ENCODE peak calls at places on chromosomes 6 and 20, in five cellular contexts. One of them, this sample, is unnamed.

GRCh38 chr6:137823826-137824501 is 43.1 kb upstream of the TNFAIP3 start:
- DNase-seq in endodermal cell: peak
- DNase-seq in B cell: peak
- DNase-seq in dorsolateral prefrontal cortex: no peak
- DNase-seq in fibroblast of the aortic adventitia: peak
- DNase-seq in this sample: no peak

GRCh38 chr6:77403424-77403823 is 59.9 kb downstream of the HTR1B start:
- DNase-seq in endodermal cell: no peak
- DNase-seq in B cell: no peak
- DNase-seq in dorsolateral prefrontal cortex: no peak
- DNase-seq in fibroblast of the aortic adventitia: peak
- DNase-seq in this sample: no peak

GRCh38 chr6:42224222-42225042 is 6.8 kb upstream of the MRPS10 start:
- DNase-seq in endodermal cell: no peak
- DNase-seq in B cell: no peak
- DNase-seq in dorsolateral prefrontal cortex: no peak
- DNase-seq in fibroblast of the aortic adventitia: peak
- DNase-seq in this sample: peak

GRCh38 chr6:80338201-80338836 is 231.8 kb downstream of the BCKDHB start:
- DNase-seq in endodermal cell: peak
- DNase-seq in B cell: peak
- DNase-seq in dorsolateral prefrontal cortex: peak
- DNase-seq in fibroblast of the aortic adventitia: peak
- DNase-seq in this sample: peak

GRCh38 chr6:37614059-37614940 is 83.4 kb downstream of the MDGA1 start:
- DNase-seq in endodermal cell: no peak
- DNase-seq in B cell: no peak
- DNase-seq in dorsolateral prefrontal cortex: no peak
- DNase-seq in fibroblast of the aortic adventitia: no peak
- DNase-seq in this sample: no peak

GRCh38 chr6:30446259-30446658 is 43.0 kb upstream of the HLA-E start:
- DNase-seq in endodermal cell: no peak
- DNase-seq in B cell: no peak
- DNase-seq in dorsolateral prefrontal cortex: no peak
- DNase-seq in fibroblast of the aortic adventitia: no peak
- DNase-seq in this sample: no peak

GRCh38 chr6:134520181-134521115 is 202.5 kb upstream of the SGK1 start:
- DNase-seq in endodermal cell: no peak
- DNase-seq in B cell: no peak
- DNase-seq in dorsolateral prefrontal cortex: no peak
- DNase-seq in fibroblast of the aortic adventitia: peak
- DNase-seq in this sample: no peak

GRCh38 chr20:37804584-37805566 is 98.1 kb upstream of the VSTM2L start:
- DNase-seq in endodermal cell: no peak
- DNase-seq in B cell: peak
- DNase-seq in dorsolateral prefrontal cortex: no peak
- DNase-seq in fibroblast of the aortic adventitia: peak
- DNase-seq in this sample: peak

GRCh38 chr6:70520575-70520974 is 46.2 kb upstream of the SDHAF4 start:
- DNase-seq in endodermal cell: no peak
- DNase-seq in B cell: peak
- DNase-seq in dorsolateral prefrontal cortex: no peak
- DNase-seq in fibroblast of the aortic adventitia: peak
- DNase-seq in this sample: peak

GRCh38 chr6:170045981-170046667 is 244.8 kb downstream of the DLL1 start:
- DNase-seq in endodermal cell: no peak
- DNase-seq in B cell: no peak
- DNase-seq in dorsolateral prefrontal cortex: no peak
- DNase-seq in fibroblast of the aortic adventitia: no peak
- DNase-seq in this sample: no peak

GRCh38 chr20:48288930-48289507 is 503.7 kb upstream of the SULF2 start:
- DNase-seq in endodermal cell: no peak
- DNase-seq in B cell: no peak
- DNase-seq in dorsolateral prefrontal cortex: no peak
- DNase-seq in fibroblast of the aortic adventitia: no peak
- DNase-seq in this sample: no peak

GRCh38 chr6:90663873-90664272 is 77.0 kb upstream of the MAP3K7 start:
- DNase-seq in endodermal cell: peak
- DNase-seq in B cell: no peak
- DNase-seq in dorsolateral prefrontal cortex: no peak
- DNase-seq in fibroblast of the aortic adventitia: no peak
- DNase-seq in this sample: no peak

GRCh38 chr6:127121637-127121960 is 3.1 kb downstream of the RSPO3 start:
- DNase-seq in endodermal cell: no peak
- DNase-seq in B cell: no peak
- DNase-seq in dorsolateral prefrontal cortex: no peak
- DNase-seq in fibroblast of the aortic adventitia: no peak
- DNase-seq in this sample: no peak
- TF ChIP-seq CTCF in endodermal cell: no peak
- TF ChIP-seq CTCF in B cell: peak
- TF ChIP-seq CTCF in dorsolateral prefrontal cortex: no peak
- TF ChIP-seq CTCF in fibroblast of the aortic adventitia: no peak
- TF ChIP-seq CTCF in this sample: no peak

DNA sequence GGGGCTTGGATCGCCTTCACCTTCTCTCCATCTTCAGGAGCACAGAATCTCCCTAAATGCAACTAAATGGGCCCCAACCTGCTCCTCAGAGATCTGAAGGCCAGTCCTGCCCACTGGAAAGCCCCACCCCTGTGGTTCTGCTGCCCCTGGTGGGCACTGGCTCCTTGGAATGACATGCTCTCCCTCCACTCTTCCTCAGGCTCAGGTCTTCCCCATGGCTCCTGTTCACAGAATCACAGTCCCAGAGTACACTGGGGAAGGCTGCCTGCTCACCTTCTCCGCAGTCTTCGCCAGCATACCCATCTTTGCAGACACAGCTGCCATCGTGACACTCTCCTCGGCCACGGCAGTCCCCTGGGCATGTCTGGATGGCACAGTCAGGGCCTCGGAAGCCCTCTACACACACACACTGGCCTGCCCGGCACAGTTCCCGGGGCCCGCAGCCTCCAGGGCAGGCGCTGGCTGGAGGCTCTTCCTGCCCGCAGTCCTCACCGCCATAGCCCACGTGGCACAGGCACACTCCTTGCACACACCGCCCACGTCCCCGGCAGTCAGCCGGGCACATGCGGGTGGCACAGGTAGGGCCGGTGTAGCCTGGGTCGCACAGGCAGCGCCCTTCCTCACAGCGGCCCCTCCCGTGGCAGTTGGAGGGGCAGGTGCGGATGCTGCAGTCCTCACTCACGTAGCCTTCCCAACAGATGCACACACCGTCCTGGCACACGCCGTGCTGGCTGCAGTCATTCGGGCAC is 13.6 kb downstream of the TNXB start:
- DNase-seq in endodermal cell: no peak
- DNase-seq in B cell: no peak
- DNase-seq in dorsolateral prefrontal cortex: peak
- DNase-seq in fibroblast of the aortic adventitia: no peak
- DNase-seq in this sample: no peak
- TF ChIP-seq CTCF in endodermal cell: peak
- TF ChIP-seq CTCF in B cell: no peak
- TF ChIP-seq CTCF in dorsolateral prefrontal cortex: no peak
- TF ChIP-seq CTCF in fibroblast of the aortic adventitia: peak
- TF ChIP-seq CTCF in this sample: no peak

DNA sequence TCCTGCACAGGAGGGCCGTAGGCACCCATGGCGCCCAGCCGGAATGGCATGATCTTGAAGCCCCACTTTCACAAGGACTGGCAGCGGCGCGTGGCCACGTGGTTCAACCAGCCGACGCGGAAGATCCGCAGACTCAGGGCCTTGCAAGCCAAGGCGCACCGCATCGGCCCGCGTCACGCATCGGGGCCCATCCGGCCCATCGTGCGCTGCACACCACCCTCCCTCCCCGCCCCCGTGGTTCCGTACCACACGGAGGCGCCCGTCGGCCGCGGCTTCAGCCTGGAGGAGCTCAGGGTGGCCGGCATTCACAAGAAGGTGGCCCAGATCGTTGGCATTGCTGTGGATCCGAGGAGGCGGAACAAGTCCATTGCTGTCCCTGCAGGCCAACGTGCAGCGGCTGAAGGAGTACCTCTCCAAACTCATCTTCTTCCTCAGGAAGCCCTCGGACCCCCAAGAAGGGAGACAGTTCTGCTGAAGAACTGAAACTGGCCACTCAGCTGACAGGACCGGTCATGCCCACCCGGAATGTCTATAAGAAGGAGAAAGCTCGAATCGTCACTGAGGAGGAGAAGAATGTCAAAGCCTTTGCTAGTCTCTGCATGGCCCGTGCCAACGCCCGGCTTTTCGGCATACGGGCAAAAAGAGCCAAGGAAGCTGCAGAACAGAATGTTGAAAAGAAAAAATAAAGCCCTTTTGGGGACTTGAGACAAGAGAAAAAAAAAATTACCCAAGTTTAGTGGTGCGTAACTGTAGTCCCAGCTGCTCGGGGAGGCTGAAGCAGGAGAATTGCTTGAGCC is 9.9 kb upstream of the NCOA5 start:
- DNase-seq in endodermal cell: peak
- DNase-seq in B cell: peak
- DNase-seq in dorsolateral prefrontal cortex: peak
- DNase-seq in fibroblast of the aortic adventitia: no peak
- DNase-seq in this sample: no peak
- TF ChIP-seq CTCF in endodermal cell: peak
- TF ChIP-seq CTCF in B cell: peak
- TF ChIP-seq CTCF in dorsolateral prefrontal cortex: no peak
- TF ChIP-seq CTCF in fibroblast of the aortic adventitia: no peak
- TF ChIP-seq CTCF in this sample: peak

DNA sequence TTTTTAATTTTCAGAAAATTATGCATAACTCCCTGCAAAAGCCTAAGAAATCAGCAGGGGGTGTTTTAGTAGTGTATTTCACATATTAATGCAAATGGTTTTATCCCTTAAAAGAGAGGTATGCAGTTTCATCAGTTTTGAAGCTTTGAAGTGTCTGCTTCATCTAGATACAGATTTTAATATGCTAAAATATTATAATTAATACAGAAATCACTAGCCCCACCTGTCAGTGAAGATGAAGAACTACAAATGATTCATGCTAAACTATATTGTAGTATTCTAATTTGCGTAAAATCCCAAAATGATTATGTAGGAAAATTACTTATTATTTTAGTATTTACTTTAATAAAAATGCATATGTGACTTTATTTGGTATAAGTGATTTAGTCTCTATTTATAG is 2.9 kb upstream of the TFB1M start:
- DNase-seq in endodermal cell: no peak
- DNase-seq in B cell: no peak
- DNase-seq in dorsolateral prefrontal cortex: no peak
- DNase-seq in fibroblast of the aortic adventitia: peak
- DNase-seq in this sample: no peak
- TF ChIP-seq CTCF in endodermal cell: peak
- TF ChIP-seq CTCF in B cell: peak
- TF ChIP-seq CTCF in dorsolateral prefrontal cortex: peak
- TF ChIP-seq CTCF in fibroblast of the aortic adventitia: peak
- TF ChIP-seq CTCF in this sample: no peak

DNA sequence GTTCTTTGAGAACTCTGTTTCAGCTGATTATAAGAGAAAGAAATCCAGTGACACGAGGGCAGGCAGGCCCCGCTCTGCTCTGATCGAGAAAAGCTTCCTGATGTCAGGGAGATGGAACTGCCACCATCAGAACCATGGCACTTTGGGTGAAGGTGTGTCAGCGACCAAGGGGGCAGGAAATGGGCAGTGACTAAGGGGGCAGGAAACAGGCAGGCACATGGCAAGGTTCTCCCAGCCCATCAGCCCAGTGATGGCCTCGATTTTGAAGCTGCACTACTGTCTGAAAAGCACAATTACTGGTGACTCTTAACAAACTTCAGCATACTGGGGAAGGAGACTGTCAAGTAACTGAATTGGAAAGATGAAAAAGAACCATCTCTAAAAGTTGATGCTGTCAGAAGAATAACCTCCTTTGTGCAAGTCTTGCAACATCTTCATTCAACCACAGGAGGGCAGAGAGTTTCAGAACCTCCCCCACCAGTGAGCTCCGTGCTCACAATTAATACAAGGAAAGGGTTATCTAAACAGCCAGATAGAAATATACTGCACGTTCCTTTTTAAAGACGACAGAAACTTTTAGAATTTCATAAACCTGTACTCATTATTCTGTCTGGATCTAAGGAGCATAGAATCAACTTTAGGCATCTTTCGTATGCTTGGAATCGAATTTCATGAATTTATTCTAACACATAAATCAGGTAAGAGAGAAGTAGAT is 39.1 kb downstream of the TMX4 start:
- DNase-seq in endodermal cell: peak
- DNase-seq in B cell: peak
- DNase-seq in dorsolateral prefrontal cortex: no peak
- DNase-seq in fibroblast of the aortic adventitia: peak
- DNase-seq in this sample: peak
- TF ChIP-seq CTCF in endodermal cell: peak
- TF ChIP-seq CTCF in B cell: peak
- TF ChIP-seq CTCF in dorsolateral prefrontal cortex: peak
- TF ChIP-seq CTCF in fibroblast of the aortic adventitia: peak
- TF ChIP-seq CTCF in this sample: peak

GRCh38 chr6:104226798-104227444 is 632.8 kb downstream of the HACE1 start:
- DNase-seq in endodermal cell: no peak
- DNase-seq in B cell: no peak
- DNase-seq in dorsolateral prefrontal cortex: no peak
- DNase-seq in fibroblast of the aortic adventitia: no peak
- DNase-seq in this sample: no peak

GRCh38 chr6:104227502-104227901 is 632.2 kb downstream of the HACE1 start:
- DNase-seq in endodermal cell: no peak
- DNase-seq in B cell: no peak
- DNase-seq in dorsolateral prefrontal cortex: no peak
- DNase-seq in fibroblast of the aortic adventitia: no peak
- DNase-seq in this sample: no peak

GRCh38 chr6:104229057-104229456 is 630.7 kb downstream of the HACE1 start:
- DNase-seq in endodermal cell: no peak
- DNase-seq in B cell: no peak
- DNase-seq in dorsolateral prefrontal cortex: no peak
- DNase-seq in fibroblast of the aortic adventitia: no peak
- DNase-seq in this sample: no peak
- TF ChIP-seq CTCF in endodermal cell: no peak
- TF ChIP-seq CTCF in B cell: no peak
- TF ChIP-seq CTCF in dorsolateral prefrontal cortex: no peak
- TF ChIP-seq CTCF in fibroblast of the aortic adventitia: no peak
- TF ChIP-seq CTCF in this sample: no peak

This sample was measured in GM13977.